ENCODE peak calls at places on chromosomes 6 and 20, in seven cellular contexts. R is HepG2, S is ovary, M is Peyer's patch, D is NT2/D1, X is adipocyte, L is uterus. O is an unnamed sample.

GRCh38 chr6:90080876-90081464 is 186.7 kb downstream of the GJA10 start:
- DNase-seq in R (no peak), S (no peak), M (peak; percentile 52), D (no peak), X (no peak), L (no peak), O (no peak)

GRCh38 chr6:3773696-3774298 is 22.3 kb upstream of the PXDC1 start:
- DNase-seq in R (no peak), S (peak; percentile 67), M (no peak), D (no peak), X (peak; percentile 89), L (peak; percentile 46), O (no peak)

GRCh38 chr6:42978487-42978792 is 541 bp downstream of the PEX6 start:
- DNase-seq in R (no peak), S (peak; percentile 56), M (no peak), D (no peak), X (peak; percentile 57), L (no peak), O (no peak)

GRCh38 chr6:110366241-110366640 is 8.1 kb upstream of the METTL24 start:
- DNase-seq in R (no peak), S (no peak), M (no peak), D (no peak), X (no peak), L (no peak), O (no peak)

GRCh38 chr20:3973705-3974104 is 41.7 kb downstream of the RNF24 start:
- DNase-seq in R (no peak), S (no peak), M (no peak), D (no peak), X (peak; percentile 32), L (no peak), O (no peak)

GRCh38 chr20:3238616-3239025 is 369 bp downstream of the SLC4A11 start:
- DNase-seq in R (no peak), S (peak; percentile 46), M (peak; percentile 26), D (no peak), X (peak; percentile 76), L (no peak), O (no peak)

GRCh38 chr6:34455831-34456230 is 10.0 kb upstream of the PACSIN1 start:
- DNase-seq in R (no peak), S (no peak), M (no peak), D (no peak), X (no peak), L (no peak), O (no peak)

GRCh38 chr6:63663147-63663877 is 27.7 kb downstream of the PHF3 start:
- DNase-seq in R (no peak), S (no peak), M (no peak), D (no peak), X (peak; percentile 62), L (no peak), O (no peak)

GRCh38 chr6:85493389-85493788 is 43.5 kb downstream of the NT5E start:
- DNase-seq in R (no peak), S (no peak), M (no peak), D (no peak), X (no peak), L (no peak), O (no peak)

GRCh38 chr20:10492065-10492464 is 57.0 kb downstream of the SLX4IP start:
- DNase-seq in R (no peak), S (no peak), M (no peak), D (no peak), X (peak; percentile 48), L (no peak), O (no peak)

GRCh38 chr6:20403766-20404640 is 2.3 kb downstream of the E2F3 start:
- DNase-seq in R (peak; percentile 52), S (no peak), M (peak; percentile 50), D (no peak), X (peak; percentile 71), L (peak; percentile 19), O (no peak)

GRCh38 chr20:47703748-47704147 is 81.5 kb downstream of the SULF2 start:
- DNase-seq in R (no peak), S (no peak), M (no peak), D (no peak), X (no peak), L (no peak), O (no peak)

GRCh38 chr20:21767739-21768223 is 62.3 kb downstream of the PAX1 start:
- DNase-seq in R (peak; percentile 86), S (no peak), M (no peak), D (peak; percentile 46), X (no peak), L (no peak), O (no peak)

GRCh38 chr6:17466707-17467106 is 73.3 kb downstream of the CAP2 start:
- DNase-seq in R (peak; percentile 16), S (no peak), M (no peak), D (no peak), X (no peak), L (no peak), O (no peak)

GRCh38 chr6:155112757-155113156 is 117.6 kb downstream of the TIAM2 start:
- DNase-seq in R (no peak), S (no peak), M (no peak), D (no peak), X (no peak), L (no peak), O (no peak)

GRCh38 chr6:106039836-106040592 is 46.1 kb upstream of the PRDM1 start:
- DNase-seq in R (no peak), S (no peak), M (no peak), D (no peak), X (no peak), L (no peak), O (no peak)

GRCh38 chr20:53980101-53980500 is 90.3 kb downstream of the BCAS1 start:
- DNase-seq in R (no peak), S (no peak), M (no peak), D (no peak), X (no peak), L (no peak), O (no peak)

GRCh38 chr6:133701633-133702331 is 187.1 kb upstream of the TCF21 start:
- DNase-seq in R (no peak), S (no peak), M (no peak), D (no peak), X (peak; percentile 49), L (no peak), O (peak; percentile 36)

GRCh38 chr6:16800942-16801341 is 39.7 kb upstream of the ATXN1 start:
- DNase-seq in R (no peak), S (no peak), M (no peak), D (no peak), X (peak; percentile 58), L (no peak), O (no peak)

GRCh38 chr20:48189177-48189576 is 403.9 kb upstream of the SULF2 start:
- DNase-seq in R (peak; percentile 63), S (no peak), M (no peak), D (no peak), X (peak; percentile 15), L (no peak), O (no peak)

GRCh38 chr6:87944541-87944954 is 103.1 kb upstream of the SPACA1 start:
- DNase-seq in R (peak; percentile 71), S (no peak), M (no peak), D (no peak), X (peak; percentile 8), L (peak; percentile 44), O (peak; percentile 71)

DNA sequence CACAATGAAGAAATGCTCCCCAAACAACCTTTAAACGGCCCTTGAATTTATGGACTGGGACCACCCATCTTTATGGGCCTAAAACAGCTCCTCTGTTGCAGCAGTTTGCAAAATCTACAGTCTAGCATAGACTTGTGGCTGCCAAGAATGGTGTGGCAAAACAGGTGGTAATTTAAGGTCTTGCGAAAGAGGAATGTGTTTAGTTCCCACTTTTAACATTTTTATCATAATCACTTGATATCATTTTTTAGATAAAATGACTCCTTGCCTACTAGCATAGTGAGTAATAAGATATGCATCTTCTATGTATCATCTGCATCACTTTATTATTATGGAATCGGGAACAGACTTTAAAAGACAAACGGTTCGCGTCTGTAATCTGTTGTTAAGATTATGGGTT is 159.4 kb upstream of the C6orf118 start:
- DNase-seq in R (no peak), S (no peak), M (no peak), D (no peak), X (no peak), L (no peak), O (no peak)
- H3K9me3 ChIP-seq in R (peaks cover 20% of the 10 kb centered on the region), S (no peaks in the 10 kb centered on the region), M (no peaks in the 10 kb centered on the region), D (peaks cover 14% of the 10 kb centered on the region), X (peaks cover 5% of the 10 kb centered on the region), L (no peaks in the 10 kb centered on the region), O (peaks cover 7% of the 10 kb centered on the region)

GRCh38 chr20:38882600-38882999 is 43.6 kb upstream of the FAM83D start:
- DNase-seq in R (no peak), S (no peak), M (no peak), D (no peak), X (no peak), L (no peak), O (no peak)

GRCh38 chr20:38883981-38884733 is 42.1 kb upstream of the FAM83D start:
- DNase-seq in R (peak; percentile 62), S (no peak), M (no peak), D (no peak), X (no peak), L (no peak), O (no peak)

GRCh38 chr20:38883081-38883980 is 42.9 kb upstream of the FAM83D start:
- DNase-seq in R (no peak), S (no peak), M (peak; percentile 54), D (no peak), X (no peak), L (no peak), O (peak; percentile 30)

GRCh38 chr20:38888059-38888831 is 38.0 kb upstream of the FAM83D start:
- DNase-seq in R (peak; percentile 28), S (no peak), M (no peak), D (no peak), X (no peak), L (no peak), O (no peak)

DNA sequence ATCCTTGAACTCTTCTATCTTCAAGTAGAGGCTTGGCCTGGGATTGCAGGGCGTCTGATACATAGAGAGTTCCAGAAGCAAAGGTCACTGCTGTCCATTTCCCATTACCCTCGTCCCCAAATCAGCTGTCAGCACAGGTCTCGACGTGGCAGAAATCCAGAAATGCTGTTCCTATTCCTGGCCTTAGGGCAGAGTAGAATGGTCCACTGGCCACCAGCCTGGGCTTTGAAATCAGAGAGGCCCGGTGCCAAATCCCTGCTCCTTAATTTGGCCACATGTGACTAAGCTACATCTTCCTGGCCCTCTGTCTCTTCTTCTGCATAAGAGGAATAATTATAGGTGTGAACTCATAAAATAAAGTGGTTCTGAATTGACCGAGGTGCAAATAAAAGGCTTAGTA is 40.9 kb upstream of the FAM83D start:
- DNase-seq in R (no peak), S (no peak), M (no peak), D (no peak), X (no peak), L (no peak), O (no peak)
- H3K4me1 ChIP-seq in R (peaks cover 24% of the 10 kb centered on the region), S (no peaks in the 10 kb centered on the region), M (peaks cover 36% of the 10 kb centered on the region), D (peaks cover 23% of the 10 kb centered on the region), X (no peaks in the 10 kb centered on the region), L (no peaks in the 10 kb centered on the region), O (peaks cover 15% of the 10 kb centered on the region)

DNA sequence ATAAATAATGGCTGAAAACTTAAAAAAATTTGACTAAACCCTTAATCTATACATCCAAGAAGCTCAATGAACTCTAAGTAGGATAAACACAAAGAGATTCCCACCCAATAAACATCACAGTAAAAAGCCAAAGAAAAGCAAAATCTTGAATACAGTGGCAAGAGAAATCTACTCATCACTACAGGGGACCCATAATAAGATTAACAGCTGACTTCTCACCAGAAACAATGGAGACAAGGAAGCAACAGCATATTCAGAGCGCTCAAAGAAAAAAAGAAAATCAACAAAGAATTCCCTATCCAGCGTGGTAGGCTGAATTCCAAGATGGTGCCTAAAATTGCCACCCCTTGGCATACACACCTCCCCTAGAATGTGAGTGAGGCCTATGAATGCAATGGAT is 18.6 kb downstream of the SNX3 start:
- DNase-seq in R (no peak), S (no peak), M (no peak), D (no peak), X (no peak), L (no peak), O (no peak)
- H3K9me3 ChIP-seq in R (no peaks in the 10 kb centered on the region), S (no peaks in the 10 kb centered on the region), M (no peaks in the 10 kb centered on the region), D (peaks cover 8% of the 10 kb centered on the region), X (no peaks in the 10 kb centered on the region), L (no peaks in the 10 kb centered on the region), O (peaks cover 8% of the 10 kb centered on the region)

GRCh38 chr6:30683980-30684338 is 2.5 kb downstream of the PPP1R18 start:
- DNase-seq in R (no peak), S (no peak), M (no peak), D (no peak), X (peak; percentile 22), L (no peak), O (no peak)
- H3K4me1 ChIP-seq in R (peaks cover 71% of the 10 kb centered on the region), S (peaks cover 15% of the 10 kb centered on the region), M (peaks cover 17% of the 10 kb centered on the region), D (peaks cover 14% of the 10 kb centered on the region), X (peaks cover 59% of the 10 kb centered on the region), L (no peaks in the 10 kb centered on the region), O (peaks cover 41% of the 10 kb centered on the region)